ENCODE peak calls at places on chromosomes 13 and 19, in seven cellular contexts. One of them, this sample, is unnamed.

GRCh38 chr13:107284168-107284567 is 716.2 kb upstream of the ARGLU1 start:
- DNase-seq in Panc1: no peak
- DNase-seq in tibial artery: no peak
- DNase-seq in left ventricle myocardium inferior: no peak
- DNase-seq in prostate gland: no peak
- DNase-seq in ovary: no peak
- DNase-seq in body of pancreas: no peak
- DNase-seq in this sample: no peak

GRCh38 chr13:113562085-113562749 is 22.3 kb upstream of the TFDP1 start:
- DNase-seq in body of pancreas: peak; percentile 54
- DNase-seq in tibial artery: no peak
- DNase-seq in prostate gland: peak; percentile 36
- DNase-seq in Panc1: no peak
- DNase-seq in left ventricle myocardium inferior: peak; percentile 52
- DNase-seq in ovary: peak; percentile 73
- DNase-seq in this sample: peak; percentile 51

GRCh38 chr19:49107625-49108459 is 6.3 kb upstream of the LIN7B start:
- DNase-seq in ovary: no peak
- DNase-seq in left ventricle myocardium inferior: no peak
- DNase-seq in tibial artery: no peak
- DNase-seq in prostate gland: no peak
- DNase-seq in Panc1: no peak
- DNase-seq in body of pancreas: no peak
- DNase-seq in this sample: no peak

GRCh38 chr13:66624302-66624701 is 605.8 kb downstream of the PCDH9 start:
- DNase-seq in ovary: no peak
- DNase-seq in left ventricle myocardium inferior: no peak
- DNase-seq in body of pancreas: no peak
- DNase-seq in Panc1: no peak
- DNase-seq in prostate gland: no peak
- DNase-seq in tibial artery: no peak
- DNase-seq in this sample: no peak

GRCh38 chr19:18422530-18423191 is 3.5 kb downstream of the SSBP4 start:
- DNase-seq in prostate gland: no peak
- DNase-seq in body of pancreas: peak; percentile 25
- DNase-seq in Panc1: no peak
- DNase-seq in left ventricle myocardium inferior: no peak
- DNase-seq in tibial artery: no peak
- DNase-seq in ovary: peak; percentile 33
- DNase-seq in this sample: peak; percentile 39

GRCh38 chr13:29594710-29595379 is 643 bp downstream of the SLC7A1 start:
- DNase-seq in ovary: peak; percentile 72
- DNase-seq in prostate gland: peak; percentile 25
- DNase-seq in left ventricle myocardium inferior: peak; percentile 52
- DNase-seq in Panc1: no peak
- DNase-seq in tibial artery: peak; percentile 75
- DNase-seq in body of pancreas: peak; percentile 65
- DNase-seq in this sample: peak; percentile 83

GRCh38 chr19:1017115-1017905 is 3.6 kb downstream of the TMEM259 start:
- DNase-seq in ovary: no peak
- DNase-seq in Panc1: no peak
- DNase-seq in left ventricle myocardium inferior: peak; percentile 27
- DNase-seq in prostate gland: no peak
- DNase-seq in body of pancreas: peak; percentile 80
- DNase-seq in tibial artery: no peak
- DNase-seq in this sample: no peak

GRCh38 chr13:110312669-110313031 is 5.6 kb downstream of the COL4A2 start:
- DNase-seq in tibial artery: no peak
- DNase-seq in Panc1: no peak
- DNase-seq in prostate gland: no peak
- DNase-seq in ovary: peak; percentile 11
- DNase-seq in body of pancreas: no peak
- DNase-seq in left ventricle myocardium inferior: no peak
- DNase-seq in this sample: no peak

GRCh38 chr13:23392313-23392712 is 41.2 kb downstream of the SACS start:
- DNase-seq in prostate gland: no peak
- DNase-seq in ovary: no peak
- DNase-seq in tibial artery: no peak
- DNase-seq in left ventricle myocardium inferior: no peak
- DNase-seq in Panc1: no peak
- DNase-seq in body of pancreas: no peak
- DNase-seq in this sample: no peak

GRCh38 chr13:33258437-33259193 is 26.9 kb downstream of the STARD13 start:
- DNase-seq in ovary: no peak
- DNase-seq in Panc1: no peak
- DNase-seq in body of pancreas: no peak
- DNase-seq in left ventricle myocardium inferior: no peak
- DNase-seq in prostate gland: no peak
- DNase-seq in tibial artery: no peak
- DNase-seq in this sample: no peak

GRCh38 chr13:59178344-59178743 is 985.4 kb downstream of the DIAPH3 start:
- DNase-seq in tibial artery: no peak
- DNase-seq in left ventricle myocardium inferior: no peak
- DNase-seq in prostate gland: no peak
- DNase-seq in Panc1: no peak
- DNase-seq in body of pancreas: no peak
- DNase-seq in ovary: no peak
- DNase-seq in this sample: no peak

GRCh38 chr13:104301216-104301975 is 1235.2 kb upstream of the SLC10A2 start:
- DNase-seq in prostate gland: no peak
- DNase-seq in left ventricle myocardium inferior: no peak
- DNase-seq in tibial artery: no peak
- DNase-seq in Panc1: no peak
- DNase-seq in body of pancreas: no peak
- DNase-seq in ovary: no peak
- DNase-seq in this sample: no peak

GRCh38 chr13:56700324-56700723 is 440.4 kb upstream of the PRR20A start:
- DNase-seq in ovary: no peak
- DNase-seq in body of pancreas: no peak
- DNase-seq in Panc1: no peak
- DNase-seq in left ventricle myocardium inferior: no peak
- DNase-seq in prostate gland: no peak
- DNase-seq in tibial artery: no peak
- DNase-seq in this sample: no peak

GRCh38 chr19:18294467-18294864 is 13.0 kb upstream of the JUND start:
- DNase-seq in tibial artery: peak; percentile 35
- DNase-seq in Panc1: no peak
- DNase-seq in body of pancreas: peak; percentile 54
- DNase-seq in prostate gland: peak; percentile 41
- DNase-seq in ovary: peak; percentile 59
- DNase-seq in left ventricle myocardium inferior: no peak
- DNase-seq in this sample: peak; percentile 72

DNA sequence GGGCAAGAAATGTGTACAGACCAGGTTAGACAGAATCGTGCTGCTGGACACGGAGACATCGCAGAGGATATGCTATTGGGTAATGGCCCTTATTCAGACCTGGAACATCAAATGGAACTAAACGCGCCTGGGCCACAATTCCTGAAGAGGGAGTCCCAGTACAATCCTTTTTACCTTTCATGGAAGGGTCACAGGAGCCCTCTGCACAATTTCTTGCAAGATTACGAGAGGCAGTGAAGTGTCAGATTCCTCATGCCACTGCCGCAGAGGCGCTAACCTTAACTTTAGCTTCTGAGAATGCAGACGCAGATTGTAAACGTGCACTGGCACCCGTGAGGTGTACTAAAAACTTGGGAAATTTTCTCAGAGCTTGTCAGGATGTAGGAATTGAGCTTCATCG is 18.1 kb downstream of the CLEC4M start:
- DNase-seq in body of pancreas: no peak
- DNase-seq in left ventricle myocardium inferior: no peak
- DNase-seq in Panc1: no peak
- DNase-seq in tibial artery: no peak
- DNase-seq in ovary: no peak
- DNase-seq in prostate gland: no peak
- DNase-seq in this sample: no peak
- TF ChIP-seq CTCF in body of pancreas: no peak
- TF ChIP-seq CTCF in left ventricle myocardium inferior: no peak
- TF ChIP-seq CTCF in Panc1: no peak
- TF ChIP-seq CTCF in tibial artery: no peak
- TF ChIP-seq CTCF in ovary: no peak
- TF ChIP-seq CTCF in prostate gland: no peak
- TF ChIP-seq CTCF in this sample: no peak

DNA sequence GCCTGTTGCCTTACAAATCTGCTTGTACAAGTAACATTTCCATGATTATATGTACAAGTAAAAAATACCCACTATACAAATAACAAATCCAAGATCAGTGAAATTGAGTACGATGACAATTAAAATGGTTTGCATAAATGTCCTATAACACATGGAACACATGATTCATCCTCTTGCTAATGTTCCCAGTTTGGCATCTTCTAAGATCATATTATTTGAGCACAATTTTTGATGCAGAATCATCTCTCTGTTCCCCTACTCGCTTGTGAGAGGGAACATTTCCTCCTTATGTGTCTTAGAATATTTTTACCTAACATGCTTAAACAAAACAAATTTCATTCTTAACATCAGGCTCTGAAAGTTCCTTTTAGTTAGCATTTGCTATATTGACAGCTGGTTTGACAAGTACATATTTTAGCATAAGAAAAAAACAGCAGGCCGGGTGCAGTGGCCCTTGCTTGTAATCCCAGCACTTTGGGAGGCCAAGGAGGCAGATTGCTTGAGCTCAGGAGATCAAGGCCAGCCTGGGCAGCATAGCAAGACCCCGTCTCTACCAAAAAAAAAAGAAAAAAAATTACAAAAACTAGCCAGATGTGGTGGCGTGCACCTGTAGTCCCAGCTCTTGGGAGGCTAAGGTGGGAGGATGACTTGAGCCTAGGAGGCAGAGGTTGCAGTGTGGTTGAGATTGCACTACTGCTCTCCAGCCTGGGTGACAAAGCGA is 14.2 kb downstream of the ZNF331 start:
- DNase-seq in Panc1: no peak
- DNase-seq in prostate gland: no peak
- DNase-seq in tibial artery: no peak
- DNase-seq in left ventricle myocardium inferior: no peak
- DNase-seq in body of pancreas: no peak
- DNase-seq in ovary: no peak
- DNase-seq in this sample: no peak
- H3K4me3 ChIP-seq in Panc1: no peak overlapping the region
- H3K4me3 ChIP-seq in prostate gland: no peak overlapping the region
- H3K4me3 ChIP-seq in tibial artery: no peak overlapping the region
- H3K4me3 ChIP-seq in left ventricle myocardium inferior: no peak overlapping the region
- H3K4me3 ChIP-seq in body of pancreas: no peak overlapping the region
- H3K4me3 ChIP-seq in ovary: no peak overlapping the region
- H3K4me3 ChIP-seq in this sample: no peak overlapping the region

GRCh38 chr19:4295972-4296771 is 6.0 kb downstream of the TMIGD2 start:
- DNase-seq in Panc1: no peak
- DNase-seq in prostate gland: no peak
- DNase-seq in tibial artery: no peak
- DNase-seq in ovary: no peak
- DNase-seq in body of pancreas: peak; percentile 18
- DNase-seq in left ventricle myocardium inferior: no peak
- DNase-seq in this sample: no peak

GRCh38 chr19:4300589-4300988 is 1.6 kb downstream of the TMIGD2 start:
- DNase-seq in ovary: no peak
- DNase-seq in Panc1: no peak
- DNase-seq in body of pancreas: no peak
- DNase-seq in prostate gland: no peak
- DNase-seq in left ventricle myocardium inferior: no peak
- DNase-seq in tibial artery: no peak
- DNase-seq in this sample: no peak

GRCh38 chr19:4301590-4302237 is 475 bp downstream of the TMIGD2 start:
- DNase-seq in ovary: no peak
- DNase-seq in tibial artery: no peak
- DNase-seq in prostate gland: no peak
- DNase-seq in Panc1: no peak
- DNase-seq in body of pancreas: no peak
- DNase-seq in left ventricle myocardium inferior: no peak
- DNase-seq in this sample: no peak

GRCh38 chr19:4298772-4299550 is 3.2 kb downstream of the TMIGD2 start:
- DNase-seq in left ventricle myocardium inferior: no peak
- DNase-seq in ovary: no peak
- DNase-seq in prostate gland: no peak
- DNase-seq in body of pancreas: no peak
- DNase-seq in Panc1: no peak
- DNase-seq in tibial artery: no peak
- DNase-seq in this sample: no peak

DNA sequence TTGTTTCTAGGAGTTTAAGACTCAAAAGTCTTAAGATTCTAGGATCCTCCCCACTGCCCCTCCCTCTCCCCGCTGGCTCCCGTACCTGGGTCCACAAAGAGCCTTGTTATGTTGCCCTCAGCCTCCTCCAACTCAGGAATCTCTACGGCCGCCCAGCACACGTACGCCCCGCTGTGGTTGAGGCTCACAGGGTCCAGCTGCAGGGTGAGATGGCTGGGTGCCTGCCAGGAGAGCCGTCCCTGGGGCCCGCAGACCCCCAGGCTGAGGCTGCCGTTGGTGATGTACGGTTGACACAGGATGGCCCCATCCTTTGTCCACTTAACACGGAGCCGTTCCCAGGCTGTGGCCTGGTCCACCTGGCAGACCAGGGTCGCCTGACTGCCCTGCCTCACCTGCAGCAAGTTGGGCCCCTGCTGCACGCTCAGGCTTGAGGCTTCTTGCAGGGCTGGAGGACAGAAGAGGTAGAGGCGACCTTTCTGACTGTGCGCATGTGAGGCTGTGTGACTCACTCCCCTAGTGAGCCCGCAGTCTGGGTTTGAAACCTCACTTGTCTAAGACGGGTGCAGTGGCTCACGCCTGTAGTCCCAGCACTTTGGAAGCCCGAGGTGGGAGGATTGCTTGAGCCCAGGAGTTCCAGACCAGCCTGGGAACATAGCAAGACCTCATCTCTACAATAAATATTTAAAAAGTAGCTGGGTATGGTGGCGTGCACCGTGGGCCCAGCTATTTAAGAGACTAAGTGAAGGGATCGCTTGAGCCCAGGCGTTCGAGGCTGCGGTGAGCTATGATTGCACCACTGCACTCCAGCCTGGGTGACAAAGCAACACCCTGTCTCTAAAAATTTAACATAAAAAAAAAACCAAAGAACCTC is 4.1 kb downstream of the TMIGD2 start:
- DNase-seq in ovary: no peak
- DNase-seq in prostate gland: no peak
- DNase-seq in body of pancreas: no peak
- DNase-seq in Panc1: no peak
- DNase-seq in left ventricle myocardium inferior: no peak
- DNase-seq in tibial artery: no peak
- DNase-seq in this sample: no peak
- H3K4me1 ChIP-seq in ovary: no peaks in the 10 kb centered on the region
- H3K4me1 ChIP-seq in prostate gland: no peaks in the 10 kb centered on the region
- H3K4me1 ChIP-seq in body of pancreas: no peaks in the 10 kb centered on the region
- H3K4me1 ChIP-seq in Panc1: peaks cover 5% of the 10 kb centered on the region
- H3K4me1 ChIP-seq in left ventricle myocardium inferior: no peaks in the 10 kb centered on the region
- H3K4me1 ChIP-seq in tibial artery: no peaks in the 10 kb centered on the region
- H3K4me1 ChIP-seq in this sample: no peaks in the 10 kb centered on the region

DNA sequence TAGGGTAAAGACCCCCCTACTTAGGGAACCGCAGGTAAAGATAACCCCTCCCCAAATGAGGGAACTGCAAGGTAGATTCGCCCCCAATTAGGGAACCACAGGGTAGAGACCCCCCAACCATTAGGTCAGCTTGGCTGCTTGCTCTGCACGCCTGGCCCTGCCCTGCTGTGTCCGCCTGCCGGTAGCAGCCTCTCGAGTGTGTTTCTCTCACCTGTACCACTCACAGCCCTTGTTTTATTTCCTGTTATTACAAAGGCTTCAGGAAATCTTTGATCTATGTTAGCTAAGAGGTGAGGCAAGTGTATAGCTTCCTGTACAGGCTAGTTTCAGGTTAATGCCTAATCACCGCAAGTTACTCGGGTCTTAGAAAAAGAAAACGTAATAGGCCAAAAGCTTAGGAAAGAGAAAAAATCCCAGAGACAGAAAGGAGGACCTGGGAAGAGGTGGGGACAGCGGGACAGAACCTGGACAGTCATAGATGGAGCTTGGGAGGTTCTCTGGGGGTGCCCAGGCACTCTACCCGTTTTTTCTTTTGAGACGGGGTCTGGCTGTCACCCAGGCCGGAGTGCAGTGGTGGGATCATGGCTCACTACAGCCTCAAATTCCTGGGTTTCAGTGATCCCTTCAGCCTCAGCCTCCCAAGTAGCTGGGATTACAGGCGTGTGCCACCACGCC is 23.1 kb upstream of the EIF3G start:
- DNase-seq in left ventricle myocardium inferior: no peak
- DNase-seq in tibial artery: no peak
- DNase-seq in ovary: no peak
- DNase-seq in prostate gland: no peak
- DNase-seq in Panc1: no peak
- DNase-seq in body of pancreas: no peak
- DNase-seq in this sample: peak; percentile 64
- TF ChIP-seq CTCF in left ventricle myocardium inferior: no peak
- TF ChIP-seq CTCF in tibial artery: no peak
- TF ChIP-seq CTCF in ovary: no peak
- TF ChIP-seq CTCF in prostate gland: no peak
- TF ChIP-seq CTCF in Panc1: no peak
- TF ChIP-seq CTCF in body of pancreas: no peak
- TF ChIP-seq CTCF in this sample: no peak

This sample was measured in lower lobe of right lung.